ENCODE peak calls at places on chromosomes 2 and 18, in four cellular contexts. S is HT-29; Y is CD8-positive, alpha-beta memory T cell; Q is cardiac fibroblast. D is an unnamed sample.

GRCh38 chr2:100862081-100862480 is 42.1 kb downstream of the NPAS2 start:
- DNase-seq in Y (no peak), S (no peak), Q (no peak), D (no peak)

GRCh38 chr18:78650926-78651325 is 328.7 kb upstream of the SALL3 start:
- DNase-seq in Y (no peak), S (no peak), Q (no peak), D (no peak)

GRCh38 chr18:22349966-22350365 is 67.7 kb downstream of the CTAGE1 start:
- DNase-seq in S (no peak), Q (no peak), Y (no peak), D (no peak)

GRCh38 chr2:145123606-145124005 is 603.7 kb upstream of the ZEB2 start:
- DNase-seq in Q (peak), S (no peak), Y (no peak), D (peak)

GRCh38 chr2:170716851-170717598 is 1.9 kb downstream of the SP5 start:
- DNase-seq in Q (peak), Y (peak), S (no peak), D (no peak)

GRCh38 chr2:8677646-8678592 is 3.9 kb upstream of the ID2 start:
- DNase-seq in S (peak), Y (peak), Q (peak), D (peak)

GRCh38 chr18:70415823-70416488 is 127.1 kb downstream of the SOCS6 start:
- DNase-seq in Y (no peak), S (peak), Q (no peak), D (no peak)

GRCh38 chr2:118112771-118113334 is 24.6 kb downstream of the INSIG2 start:
- DNase-seq in Q (peak), Y (no peak), S (peak), D (peak)

GRCh38 chr2:226474131-226474530 is 325.5 kb downstream of the IRS1 start:
- DNase-seq in Q (no peak), Y (no peak), S (no peak), D (no peak)

GRCh38 chr2:229725716-229726346 is 11.5 kb upstream of the DNER start:
- DNase-seq in Q (peak), Y (no peak), S (no peak), D (peak)

GRCh38 chr2:62248226-62248625 is 52.3 kb downstream of the B3GNT2 start:
- DNase-seq in Y (no peak), Q (no peak), S (no peak), D (no peak)

GRCh38 chr18:12283256-12283655 is 24.8 kb upstream of the TUBB6 start:
- DNase-seq in S (no peak), Q (peak), Y (no peak), D (peak)

GRCh38 chr2:9971105-9971818 is 19.8 kb downstream of the GRHL1 start:
- DNase-seq in Y (no peak), S (no peak), Q (no peak), D (no peak)

GRCh38 chr18:49638891-49639557 is 77.2 kb downstream of the LIPG start:
- DNase-seq in Q (no peak), S (no peak), Y (no peak), D (no peak)

GRCh38 chr2:223068036-223068435 is 16.0 kb downstream of the KCNE4 start:
- DNase-seq in S (no peak), Q (no peak), Y (no peak), D (no peak)

D was measured in RPMI7951.